ENCODE peak calls at places on chromosomes 7 and 10, in ten cellular contexts. T is fibroblast of pulmonary artery, Q is keratinocyte, P is fibroblast of lung, F is vagina, O is GM06990, N is endodermal cell, K is GM12865, M is PC-9, B is OCI-LY7. X is an unnamed sample.

GRCh38 chr10:69835875-69836727 is 34.4 kb downstream of the COL13A1 start:
- DNase-seq in T (no peak), Q (no peak), P (no peak), F (no peak), O (no peak), N (no peak), K (no peak), M (no peak), B (peak), X (no peak)

GRCh38 chr10:34262965-34263364 is 552.1 kb downstream of the PARD3 start:
- DNase-seq in T (peak), Q (no peak), P (no peak), F (no peak), O (no peak), N (no peak), K (no peak), M (no peak), B (no peak), X (no peak)

GRCh38 chr7:8433477-8434289 is at the start of gene NXPH1:
- DNase-seq in T (no peak), Q (no peak), P (no peak), F (no peak), O (peak), N (peak), K (peak), M (no peak), B (no peak), X (no peak)

GRCh38 chr7:106155027-106155426 is 42.9 kb upstream of the SYPL1 start:
- DNase-seq in T (no peak), Q (no peak), P (no peak), F (no peak), O (no peak), N (peak), K (no peak), M (no peak), B (no peak), X (no peak)

GRCh38 chr10:87593702-87594101 is 66.0 kb upstream of the PAPSS2 start:
- DNase-seq in T (no peak), Q (no peak), P (peak), F (no peak), O (no peak), N (no peak), K (no peak), M (no peak), B (no peak), X (no peak)

GRCh38 chr10:102409604-102410426 is 8.8 kb downstream of the PSD start:
- DNase-seq in T (no peak), Q (no peak), P (no peak), F (no peak), O (no peak), N (peak), K (no peak), M (no peak), B (no peak), X (no peak)

GRCh38 chr10:75234683-75235374 is 928 bp downstream of the COMTD1 start:
- DNase-seq in T (no peak), Q (no peak), P (no peak), F (no peak), O (no peak), N (peak), K (peak), M (no peak), B (peak), X (no peak)

GRCh38 chr10:132337019-132337418 is 5.0 kb downstream of the LRRC27 start:
- DNase-seq in T (no peak), Q (no peak), P (no peak), F (peak), O (no peak), N (no peak), K (no peak), M (no peak), B (peak), X (no peak)

GRCh38 chr7:156640257-156640948 is at the start of gene RNF32:
- DNase-seq in T (peak), Q (peak), P (peak), F (peak), O (peak), N (peak), K (peak), M (peak), B (peak), X (peak)

GRCh38 chr7:47180268-47180826 is 401.6 kb downstream of the TNS3 start:
- DNase-seq in T (peak), Q (no peak), P (peak), F (peak), O (no peak), N (peak), K (peak), M (peak), B (peak), X (peak)

GRCh38 chr10:58512470-58513188 is at the start of gene BICC1:
- DNase-seq in T (peak), Q (no peak), P (peak), F (no peak), O (no peak), N (peak), K (no peak), M (no peak), B (no peak), X (no peak)

GRCh38 chr7:155643804-155644177 is 670 bp upstream of the RBM33 start:
- DNase-seq in T (peak), Q (no peak), P (no peak), F (no peak), O (no peak), N (no peak), K (no peak), M (no peak), B (no peak), X (no peak)

GRCh38 chr10:69449841-69450240 is 1.4 kb upstream of the TSPAN15 start:
- DNase-seq in T (peak), Q (no peak), P (peak), F (no peak), O (peak), N (peak), K (peak), M (peak), B (peak), X (peak)

GRCh38 chr10:33204049-33204448 is 130.4 kb downstream of the NRP1 start:
- DNase-seq in T (no peak), Q (no peak), P (no peak), F (no peak), O (no peak), N (no peak), K (no peak), M (no peak), B (no peak), X (no peak)

GRCh38 chr7:25288536-25289283 is 60.4 kb upstream of the NPVF start:
- DNase-seq in T (no peak), Q (no peak), P (no peak), F (no peak), O (no peak), N (no peak), K (no peak), M (no peak), B (no peak), X (no peak)

GRCh38 chr7:18117482-18117881 is 89.8 kb upstream of the PRPS1L1 start:
- DNase-seq in T (peak), Q (no peak), P (no peak), F (no peak), O (no peak), N (no peak), K (no peak), M (no peak), B (no peak), X (no peak)

GRCh38 chr10:16816830-16817124 is 447 bp downstream of the RSU1 start:
- DNase-seq in T (no peak), Q (no peak), P (no peak), F (peak), O (no peak), N (no peak), K (no peak), M (peak), B (no peak), X (no peak)

GRCh38 chr10:29948971-29949370 is 110.4 kb downstream of the JCAD start:
- DNase-seq in T (no peak), Q (peak), P (no peak), F (no peak), O (no peak), N (no peak), K (peak), M (peak), B (no peak), X (no peak)

GRCh38 chr7:104156842-104157277 is 51.0 kb downstream of the ORC5 start:
- DNase-seq in T (peak), Q (peak), P (peak), F (no peak), O (no peak), N (no peak), K (peak), M (no peak), B (peak), X (no peak)

GRCh38 chr7:100562195-100563099 is 11.3 kb downstream of the SAP25 start:
- DNase-seq in T (no peak), Q (no peak), P (no peak), F (no peak), O (no peak), N (no peak), K (no peak), M (no peak), B (no peak), X (no peak)

GRCh38 chr7:92634125-92634710 is 44.0 kb upstream of the FAM133B start:
- DNase-seq in T (no peak), Q (no peak), P (peak), F (no peak), O (peak), N (no peak), K (peak), M (no peak), B (no peak), X (no peak)

GRCh38 chr10:49502358-49502757 is 36.6 kb downstream of the ERCC6 start:
- DNase-seq in T (peak), Q (no peak), P (peak), F (no peak), O (no peak), N (no peak), K (no peak), M (no peak), B (no peak), X (no peak)

GRCh38 chr10:20369863-20370736 is 527.0 kb downstream of the NEBL start:
- DNase-seq in T (no peak), Q (no peak), P (no peak), F (no peak), O (no peak), N (peak), K (no peak), M (no peak), B (no peak), X (no peak)

GRCh38 chr10:132516771-132517725 is 20.5 kb upstream of the INPP5A start:
- DNase-seq in T (peak), Q (no peak), P (peak), F (peak), O (no peak), N (peak), K (no peak), M (peak), B (no peak), X (peak)

GRCh38 chr10:119061352-119061751 is 19.3 kb downstream of the EIF3A start:
- DNase-seq in T (no peak), Q (no peak), P (no peak), F (no peak), O (no peak), N (no peak), K (no peak), M (no peak), B (no peak), X (no peak)

GRCh38 chr10:132987671-132988571 is 45.6 kb upstream of the CFAP46 start:
- DNase-seq in T (peak), Q (no peak), P (peak), F (no peak), O (no peak), N (no peak), K (no peak), M (no peak), B (no peak), X (peak)

GRCh38 chr10:118522791-118523498 is 72.5 kb downstream of the PRLHR start:
- DNase-seq in T (peak), Q (peak), P (no peak), F (peak), O (no peak), N (no peak), K (no peak), M (peak), B (no peak), X (no peak)

GRCh38 chr10:116183733-116184447 is 89.1 kb downstream of the GFRA1 start:
- DNase-seq in T (no peak), Q (no peak), P (no peak), F (no peak), O (no peak), N (peak), K (no peak), M (no peak), B (no peak), X (peak)

GRCh38 chr10:91409069-91409868 is 875 bp upstream of the HECTD2 start:
- DNase-seq in T (peak), Q (no peak), P (peak), F (peak), O (no peak), N (no peak), K (peak), M (peak), B (peak), X (no peak)
- TF ChIP-seq CTCF in T (no peak), Q (peak), P (no peak), F (peak), O (no peak), N (peak), K (no peak), M (no peak), B (no peak), X (peak)

DNA sequence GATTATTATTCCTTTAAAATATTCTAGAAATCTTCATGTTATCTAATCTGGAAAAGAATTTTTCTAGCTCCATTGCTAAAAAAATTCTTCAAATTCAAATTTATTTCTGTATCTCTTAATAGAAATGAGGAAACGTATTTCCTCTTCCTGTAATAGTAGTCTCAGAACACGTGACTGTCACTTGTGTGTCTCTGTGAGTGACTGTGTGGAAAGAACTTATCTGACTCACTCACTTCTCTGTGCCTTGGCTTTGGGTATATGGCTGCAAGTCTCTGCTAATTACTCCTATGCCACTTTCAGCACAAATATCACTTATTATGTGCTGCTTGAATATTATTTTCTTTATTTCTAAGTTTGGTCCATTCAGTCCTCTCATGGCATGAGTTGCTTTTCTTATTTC is 132.7 kb downstream of the CNTNAP2 start:
- DNase-seq in T (no peak), Q (no peak), P (no peak), F (no peak), O (no peak), N (no peak), K (no peak), M (no peak), B (no peak), X (no peak)
- H3K4me3 ChIP-seq in T (no peak), Q (no peak), P (no peak), F (no peak), O (no peak), N (no peak), K (no peak), M (no peak), B (no peak), X (no peak)

GRCh38 chr10:44962870-44963738 is 3.5 kb downstream of the RASSF4 start:
- DNase-seq in T (no peak), Q (no peak), P (no peak), F (peak), O (peak), N (peak), K (peak), M (no peak), B (peak), X (no peak)
- TF ChIP-seq CTCF in T (peak), Q (peak), P (peak), F (no peak), O (peak), N (peak), K (peak), M (no peak), B (peak), X (no peak)

GRCh38 chr7:22142593-22142992 is 196.9 kb upstream of the CDCA7L start:
- DNase-seq in T (no peak), Q (no peak), P (no peak), F (no peak), O (no peak), N (no peak), K (no peak), M (no peak), B (no peak), X (no peak)
- H3K4me3 ChIP-seq in T (no peak), Q (no peak), P (no peak), F (no peak), O (no peak), N (peak), K (no peak), M (no peak), B (no peak), X (no peak)

GRCh38 chr10:3785849-3786290 is 861 bp upstream of the KLF6 start:
- DNase-seq in T (peak), Q (no peak), P (peak), F (no peak), O (no peak), N (peak), K (peak), M (no peak), B (peak), X (no peak)
- TF ChIP-seq CTCF in T (no peak), Q (no peak), P (no peak), F (no peak), O (no peak), N (no peak), K (no peak), M (no peak), B (no peak), X (no peak)

GRCh38 chr7:124073325-124073676 is 40.4 kb upstream of the TMEM229A start:
- DNase-seq in T (no peak), Q (no peak), P (no peak), F (no peak), O (no peak), N (no peak), K (no peak), M (no peak), B (no peak), X (no peak)

GRCh38 chr7:124072603-124073324 is 39.9 kb upstream of the TMEM229A start:
- DNase-seq in T (peak), Q (no peak), P (peak), F (no peak), O (no peak), N (no peak), K (no peak), M (peak), B (no peak), X (peak)

GRCh38 chr7:124076844-124077243 is 44.0 kb upstream of the TMEM229A start:
- DNase-seq in T (no peak), Q (no peak), P (no peak), F (no peak), O (no peak), N (no peak), K (no peak), M (no peak), B (no peak), X (no peak)

GRCh38 chr7:124074007-124074406 is 41.1 kb upstream of the TMEM229A start:
- DNase-seq in T (peak), Q (no peak), P (peak), F (no peak), O (no peak), N (no peak), K (no peak), M (no peak), B (no peak), X (no peak)

GRCh38 chr7:124071843-124072242 is 39.0 kb upstream of the TMEM229A start:
- DNase-seq in T (no peak), Q (no peak), P (peak), F (no peak), O (no peak), N (no peak), K (no peak), M (no peak), B (no peak), X (no peak)
- H3K4me3 ChIP-seq in T (no peak), Q (no peak), P (no peak), F (no peak), O (no peak), N (no peak), K (no peak), M (no peak), B (no peak), X (no peak)